ENCODE peak calls at places on chromosomes 16 and 17, in four cellular contexts. One of them, this sample, is unnamed.

GRCh38 chr17:63974594-63975192 is 2.0 kb upstream of the SCN4A start:
- DNase-seq in A549: peak; percentile 63
- DNase-seq in GM12878: no peak
- DNase-seq in IMR-90: peak; percentile 67
- DNase-seq in this sample: no peak

GRCh38 chr17:64282753-64283080 is 19.7 kb upstream of the TEX2 start:
- DNase-seq in A549: no peak
- DNase-seq in IMR-90: no peak
- DNase-seq in GM12878: no peak
- DNase-seq in this sample: no peak

GRCh38 chr16:69796285-69797118 is 34.4 kb downstream of the WWP2 start:
- DNase-seq in GM12878: no peak
- DNase-seq in IMR-90: peak; percentile 77
- DNase-seq in A549: peak; percentile 61
- DNase-seq in this sample: peak; percentile 64

GRCh38 chr16:22903716-22904115 is 89.8 kb downstream of the HS3ST2 start:
- DNase-seq in IMR-90: no peak
- DNase-seq in GM12878: no peak
- DNase-seq in A549: no peak
- DNase-seq in this sample: no peak

GRCh38 chr17:44956998-44957981 is 9.7 kb upstream of the KIF18B start:
- DNase-seq in A549: no peak
- DNase-seq in IMR-90: no peak
- DNase-seq in GM12878: no peak
- DNase-seq in this sample: no peak

GRCh38 chr17:80257716-80258213 is 2.9 kb upstream of the RNF213 start:
- DNase-seq in GM12878: no peak
- DNase-seq in A549: no peak
- DNase-seq in IMR-90: no peak
- DNase-seq in this sample: peak; percentile 54

GRCh38 chr16:24670623-24671454 is 58.6 kb upstream of the TNRC6A start:
- DNase-seq in IMR-90: peak; percentile 92
- DNase-seq in A549: peak; percentile 68
- DNase-seq in GM12878: no peak
- DNase-seq in this sample: no peak

GRCh38 chr16:660459-661183 is 7.3 kb upstream of the RHOT2 start:
- DNase-seq in A549: peak; percentile 70
- DNase-seq in IMR-90: peak; percentile 77
- DNase-seq in GM12878: peak; percentile 37
- DNase-seq in this sample: peak; percentile 98

GRCh38 chr17:8162997-8163977 is 539 bp upstream of the VAMP2 start:
- DNase-seq in A549: peak; percentile 46
- DNase-seq in IMR-90: no peak
- DNase-seq in GM12878: no peak
- DNase-seq in this sample: no peak

GRCh38 chr17:282000-282911 is 70.4 kb downstream of the RPH3AL start:
- DNase-seq in GM12878: no peak
- DNase-seq in A549: no peak
- DNase-seq in IMR-90: no peak
- DNase-seq in this sample: no peak

GRCh38 chr16:75074920-75075687 is 41.5 kb downstream of the LDHD start:
- DNase-seq in GM12878: peak; percentile 96
- DNase-seq in A549: no peak
- DNase-seq in IMR-90: no peak
- DNase-seq in this sample: peak; percentile 80

GRCh38 chr17:75783069-75783783 is 1.4 kb upstream of the UNK start:
- DNase-seq in GM12878: peak; percentile 83
- DNase-seq in IMR-90: peak; percentile 64
- DNase-seq in A549: no peak
- DNase-seq in this sample: no peak

GRCh38 chr16:79715088-79715487 is 114.6 kb upstream of the MAF start:
- DNase-seq in GM12878: no peak
- DNase-seq in IMR-90: no peak
- DNase-seq in A549: no peak
- DNase-seq in this sample: no peak

GRCh38 chr17:2755941-2756724 is 6.7 kb upstream of the CCDC92B start:
- DNase-seq in A549: no peak
- DNase-seq in GM12878: no peak
- DNase-seq in IMR-90: no peak
- DNase-seq in this sample: no peak

GRCh38 chr16:73066927-73067670 is 19.2 kb upstream of the ZFHX3 start:
- DNase-seq in A549: no peak
- DNase-seq in GM12878: no peak
- DNase-seq in IMR-90: peak; percentile 75
- DNase-seq in this sample: no peak

GRCh38 chr17:33284022-33284421 is 9.1 kb downstream of the ASIC2 start:
- DNase-seq in GM12878: no peak
- DNase-seq in IMR-90: peak; percentile 87
- DNase-seq in A549: peak; percentile 70
- DNase-seq in this sample: no peak

GRCh38 chr17:67133161-67133560 is 88.8 kb downstream of the CACNG1 start:
- DNase-seq in A549: no peak
- DNase-seq in IMR-90: no peak
- DNase-seq in GM12878: no peak
- DNase-seq in this sample: no peak

GRCh38 chr16:4852221-4852872 is 5.1 kb downstream of the UBN1 start:
- DNase-seq in IMR-90: peak; percentile 16
- DNase-seq in GM12878: no peak
- DNase-seq in A549: peak; percentile 51
- DNase-seq in this sample: peak; percentile 60

GRCh38 chr17:44786551-44787081 is 27.8 kb downstream of the ADAM11 start:
- DNase-seq in A549: no peak
- DNase-seq in GM12878: no peak
- DNase-seq in IMR-90: no peak
- DNase-seq in this sample: no peak

GRCh38 chr17:40345161-40346034 is 19.1 kb downstream of the GJD3 start:
- DNase-seq in IMR-90: peak; percentile 51
- DNase-seq in A549: peak; percentile 85
- DNase-seq in GM12878: no peak
- DNase-seq in this sample: peak; percentile 78

GRCh38 chr17:2123467-2124251 is 68.8 kb downstream of the HIC1 start:
- DNase-seq in A549: no peak
- DNase-seq in GM12878: no peak
- DNase-seq in IMR-90: peak; percentile 34
- DNase-seq in this sample: no peak

GRCh38 chr17:79504181-79504605 is 106.7 kb downstream of the RBFOX3 start:
- DNase-seq in GM12878: no peak
- DNase-seq in A549: no peak
- DNase-seq in IMR-90: no peak
- DNase-seq in this sample: no peak

GRCh38 chr16:60031751-60032150 is 1297.6 kb upstream of the GOT2 start:
- DNase-seq in IMR-90: no peak
- DNase-seq in A549: no peak
- DNase-seq in GM12878: no peak
- DNase-seq in this sample: no peak

GRCh38 chr16:19936431-19936830 is 51.8 kb upstream of the GPRC5B start:
- DNase-seq in GM12878: no peak
- DNase-seq in A549: no peak
- DNase-seq in IMR-90: no peak
- DNase-seq in this sample: no peak

GRCh38 chr17:31511176-31511540 is 119.7 kb downstream of the RAB11FIP4 start:
- DNase-seq in GM12878: no peak
- DNase-seq in IMR-90: no peak
- DNase-seq in A549: no peak
- DNase-seq in this sample: no peak

GRCh38 chr17:31510273-31511175 is 119.0 kb downstream of the RAB11FIP4 start:
- DNase-seq in IMR-90: peak; percentile 58
- DNase-seq in GM12878: no peak
- DNase-seq in A549: no peak
- DNase-seq in this sample: no peak

GRCh38 chr17:31508310-31509094 is 117.0 kb downstream of the RAB11FIP4 start:
- DNase-seq in A549: peak; percentile 31
- DNase-seq in GM12878: peak; percentile 69
- DNase-seq in IMR-90: peak; percentile 8
- DNase-seq in this sample: peak; percentile 30

GRCh38 chr17:31509095-31509804 is 117.8 kb downstream of the RAB11FIP4 start:
- DNase-seq in A549: no peak
- DNase-seq in GM12878: no peak
- DNase-seq in IMR-90: no peak
- DNase-seq in this sample: peak; percentile 36

GRCh38 chr17:31509805-31510177 is 118.3 kb downstream of the RAB11FIP4 start:
- DNase-seq in IMR-90: no peak
- DNase-seq in A549: no peak
- DNase-seq in GM12878: no peak
- DNase-seq in this sample: no peak
- TF ChIP-seq ELK1 in IMR-90: no peak
- TF ChIP-seq ELK1 in A549: no peak
- TF ChIP-seq ELK1 in GM12878: no peak
- TF ChIP-seq ELK1 in this sample: no peak

GRCh38 chr17:53033297-53033696 is 789.4 kb upstream of the KIF2B start:
- DNase-seq in IMR-90: no peak
- DNase-seq in A549: no peak
- DNase-seq in GM12878: no peak
- DNase-seq in this sample: no peak

GRCh38 chr17:53032861-53033271 is 789.9 kb upstream of the KIF2B start:
- DNase-seq in A549: no peak
- DNase-seq in GM12878: no peak
- DNase-seq in IMR-90: peak; percentile 0
- DNase-seq in this sample: no peak
- TF ChIP-seq ELK1 in A549: no peak
- TF ChIP-seq ELK1 in GM12878: no peak
- TF ChIP-seq ELK1 in IMR-90: no peak
- TF ChIP-seq ELK1 in this sample: no peak

DNA sequence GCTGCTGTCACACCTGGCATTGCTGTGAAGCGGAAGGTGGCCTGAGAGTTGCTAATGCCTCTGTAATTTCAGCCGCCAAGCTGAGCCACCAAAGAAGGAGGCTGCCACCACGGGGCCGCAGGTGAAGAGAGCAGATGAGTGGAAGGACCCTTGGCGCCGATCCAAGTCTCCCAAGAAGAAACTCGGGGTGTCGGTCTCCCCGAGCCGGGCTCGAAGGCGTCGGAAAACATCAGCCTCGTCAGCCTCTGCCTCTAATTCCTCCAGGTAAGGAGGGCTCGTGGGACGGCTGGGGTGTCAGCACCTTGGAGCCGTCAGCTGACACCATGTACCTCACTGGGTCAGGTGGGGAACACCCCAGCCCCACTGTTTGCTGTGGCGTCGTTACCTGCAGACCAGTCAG is 16.2 kb upstream of the IL17C start:
- DNase-seq in GM12878: no peak
- DNase-seq in IMR-90: no peak
- DNase-seq in A549: no peak
- DNase-seq in this sample: no peak
- TF ChIP-seq ELK1 in GM12878: no peak
- TF ChIP-seq ELK1 in IMR-90: no peak
- TF ChIP-seq ELK1 in A549: no peak
- TF ChIP-seq ELK1 in this sample: no peak

GRCh38 chr17:61239261-61239660 is 160.4 kb upstream of the TBX2 start:
- DNase-seq in IMR-90: peak; percentile 42
- DNase-seq in GM12878: no peak
- DNase-seq in A549: no peak
- DNase-seq in this sample: no peak
- TF ChIP-seq ELK1 in IMR-90: no peak
- TF ChIP-seq ELK1 in GM12878: no peak
- TF ChIP-seq ELK1 in A549: no peak
- TF ChIP-seq ELK1 in this sample: no peak

GRCh38 chr17:60630352-60630751 is 30.4 kb downstream of the PPM1D start:
- DNase-seq in A549: no peak
- DNase-seq in GM12878: no peak
- DNase-seq in IMR-90: no peak
- DNase-seq in this sample: no peak
- TF ChIP-seq ELK1 in A549: no peak
- TF ChIP-seq ELK1 in GM12878: no peak
- TF ChIP-seq ELK1 in IMR-90: no peak
- TF ChIP-seq ELK1 in this sample: no peak

DNA sequence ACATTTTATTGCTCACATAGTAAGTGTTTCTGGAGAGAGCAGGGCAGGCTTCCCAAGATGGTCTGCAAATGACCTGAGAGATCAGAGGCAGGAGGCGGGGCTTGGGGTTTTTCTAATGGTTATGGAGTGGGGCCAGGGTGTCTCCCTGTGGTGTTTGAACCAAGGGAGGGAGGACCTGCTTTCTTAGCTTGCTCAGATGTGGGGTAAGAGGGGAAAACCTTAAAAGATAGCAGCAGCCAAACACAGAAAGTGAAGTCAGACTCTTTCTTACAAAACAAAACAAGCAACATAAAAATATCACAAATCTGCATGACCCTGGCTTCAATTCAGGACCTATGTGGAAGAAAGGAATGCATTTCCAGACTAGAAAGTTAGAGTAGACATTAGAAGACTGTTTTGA is 22.9 kb upstream of the DNAJA2 start:
- DNase-seq in GM12878: no peak
- DNase-seq in IMR-90: no peak
- DNase-seq in A549: no peak
- DNase-seq in this sample: peak; percentile 11
- TF ChIP-seq ELK1 in GM12878: no peak
- TF ChIP-seq ELK1 in IMR-90: no peak
- TF ChIP-seq ELK1 in A549: no peak
- TF ChIP-seq ELK1 in this sample: no peak

GRCh38 chr16:85731179-85731578 is 19.7 kb downstream of the C16orf74 start:
- DNase-seq in IMR-90: no peak
- DNase-seq in GM12878: no peak
- DNase-seq in A549: no peak
- DNase-seq in this sample: no peak
- TF ChIP-seq ELK1 in IMR-90: no peak
- TF ChIP-seq ELK1 in GM12878: no peak
- TF ChIP-seq ELK1 in A549: no peak
- TF ChIP-seq ELK1 in this sample: no peak